ENCODE peak calls at places on chromosomes 5 and 9, in nine cellular contexts. One of them, this sample, is unnamed.

GRCh38 chr5:86878250-86878649 is 260.5 kb downstream of the COX7C start:
- DNase-seq in fibroblast of lung: peak
- DNase-seq in spleen: no peak
- DNase-seq in psoas muscle: no peak
- DNase-seq in PC-9: no peak
- DNase-seq in left ventricle myocardium inferior: no peak
- DNase-seq in GM23338: no peak
- DNase-seq in hepatocyte: no peak
- DNase-seq in K562: no peak
- DNase-seq in this sample: no peak

GRCh38 chr5:55231476-55232193 is 1.8 kb downstream of the CCNO start:
- DNase-seq in fibroblast of lung: peak
- DNase-seq in spleen: no peak
- DNase-seq in psoas muscle: no peak
- DNase-seq in PC-9: peak
- DNase-seq in left ventricle myocardium inferior: no peak
- DNase-seq in GM23338: peak
- DNase-seq in hepatocyte: peak
- DNase-seq in K562: no peak
- DNase-seq in this sample: no peak

GRCh38 chr5:116650544-116650943 is 75.9 kb upstream of the SEMA6A start:
- DNase-seq in fibroblast of lung: no peak
- DNase-seq in spleen: no peak
- DNase-seq in psoas muscle: peak
- DNase-seq in PC-9: no peak
- DNase-seq in left ventricle myocardium inferior: no peak
- DNase-seq in GM23338: no peak
- DNase-seq in hepatocyte: no peak
- DNase-seq in K562: no peak
- DNase-seq in this sample: no peak

GRCh38 chr5:89951876-89952275 is 457.7 kb downstream of the CETN3 start:
- DNase-seq in fibroblast of lung: no peak
- DNase-seq in spleen: no peak
- DNase-seq in psoas muscle: no peak
- DNase-seq in PC-9: no peak
- DNase-seq in left ventricle myocardium inferior: no peak
- DNase-seq in GM23338: no peak
- DNase-seq in hepatocyte: no peak
- DNase-seq in K562: no peak
- DNase-seq in this sample: no peak

GRCh38 chr9:34554211-34555001 is 31.6 kb upstream of the ENHO start:
- DNase-seq in fibroblast of lung: no peak
- DNase-seq in spleen: peak
- DNase-seq in psoas muscle: no peak
- DNase-seq in PC-9: no peak
- DNase-seq in left ventricle myocardium inferior: no peak
- DNase-seq in GM23338: no peak
- DNase-seq in hepatocyte: no peak
- DNase-seq in K562: no peak
- DNase-seq in this sample: no peak

GRCh38 chr5:169694221-169694620 is 57.1 kb downstream of the DOCK2 start:
- DNase-seq in fibroblast of lung: no peak
- DNase-seq in spleen: no peak
- DNase-seq in psoas muscle: no peak
- DNase-seq in PC-9: no peak
- DNase-seq in left ventricle myocardium inferior: no peak
- DNase-seq in GM23338: no peak
- DNase-seq in hepatocyte: no peak
- DNase-seq in K562: no peak
- DNase-seq in this sample: no peak

GRCh38 chr5:130541617-130542221 is 623.3 kb downstream of the HINT1 start:
- DNase-seq in fibroblast of lung: peak
- DNase-seq in spleen: no peak
- DNase-seq in psoas muscle: no peak
- DNase-seq in PC-9: peak
- DNase-seq in left ventricle myocardium inferior: no peak
- DNase-seq in GM23338: no peak
- DNase-seq in hepatocyte: no peak
- DNase-seq in K562: no peak
- DNase-seq in this sample: no peak

GRCh38 chr5:113050606-113051391 is 74.2 kb downstream of the DCP2 start:
- DNase-seq in fibroblast of lung: peak
- DNase-seq in spleen: no peak
- DNase-seq in psoas muscle: no peak
- DNase-seq in PC-9: no peak
- DNase-seq in left ventricle myocardium inferior: no peak
- DNase-seq in GM23338: no peak
- DNase-seq in hepatocyte: no peak
- DNase-seq in K562: no peak
- DNase-seq in this sample: peak

GRCh38 chr5:109868737-109869136 is 179.0 kb downstream of the MAN2A1 start:
- DNase-seq in fibroblast of lung: peak
- DNase-seq in spleen: no peak
- DNase-seq in psoas muscle: no peak
- DNase-seq in PC-9: no peak
- DNase-seq in left ventricle myocardium inferior: no peak
- DNase-seq in GM23338: no peak
- DNase-seq in hepatocyte: no peak
- DNase-seq in K562: no peak
- DNase-seq in this sample: no peak

GRCh38 chr5:134138416-134139376 is 24.2 kb downstream of the TCF7 start:
- DNase-seq in fibroblast of lung: no peak
- DNase-seq in spleen: peak
- DNase-seq in psoas muscle: no peak
- DNase-seq in PC-9: peak
- DNase-seq in left ventricle myocardium inferior: peak
- DNase-seq in GM23338: no peak
- DNase-seq in hepatocyte: no peak
- DNase-seq in K562: no peak
- DNase-seq in this sample: peak

GRCh38 chr5:8429778-8430758 is 561.1 kb downstream of the MTRR start:
- DNase-seq in fibroblast of lung: no peak
- DNase-seq in spleen: no peak
- DNase-seq in psoas muscle: no peak
- DNase-seq in PC-9: peak
- DNase-seq in left ventricle myocardium inferior: no peak
- DNase-seq in GM23338: no peak
- DNase-seq in hepatocyte: no peak
- DNase-seq in K562: no peak
- DNase-seq in this sample: no peak

GRCh38 chr9:116074658-116075057 is 78.9 kb upstream of the PAPPA start:
- DNase-seq in fibroblast of lung: peak
- DNase-seq in spleen: no peak
- DNase-seq in psoas muscle: no peak
- DNase-seq in PC-9: no peak
- DNase-seq in left ventricle myocardium inferior: no peak
- DNase-seq in GM23338: no peak
- DNase-seq in hepatocyte: no peak
- DNase-seq in K562: no peak
- DNase-seq in this sample: no peak

GRCh38 chr9:116075191-116075590 is 78.4 kb upstream of the PAPPA start:
- DNase-seq in fibroblast of lung: peak
- DNase-seq in spleen: no peak
- DNase-seq in psoas muscle: no peak
- DNase-seq in PC-9: no peak
- DNase-seq in left ventricle myocardium inferior: no peak
- DNase-seq in GM23338: no peak
- DNase-seq in hepatocyte: no peak
- DNase-seq in K562: no peak
- DNase-seq in this sample: no peak

GRCh38 chr9:116072046-116072445 is 81.5 kb upstream of the PAPPA start:
- DNase-seq in fibroblast of lung: no peak
- DNase-seq in spleen: no peak
- DNase-seq in psoas muscle: no peak
- DNase-seq in PC-9: no peak
- DNase-seq in left ventricle myocardium inferior: no peak
- DNase-seq in GM23338: no peak
- DNase-seq in hepatocyte: no peak
- DNase-seq in K562: no peak
- DNase-seq in this sample: no peak

GRCh38 chr9:116070256-116070914 is 83.2 kb upstream of the PAPPA start:
- DNase-seq in fibroblast of lung: no peak
- DNase-seq in spleen: no peak
- DNase-seq in psoas muscle: no peak
- DNase-seq in PC-9: no peak
- DNase-seq in left ventricle myocardium inferior: no peak
- DNase-seq in GM23338: no peak
- DNase-seq in hepatocyte: no peak
- DNase-seq in K562: no peak
- DNase-seq in this sample: no peak

GRCh38 chr9:116073826-116074225 is 79.8 kb upstream of the PAPPA start:
- DNase-seq in fibroblast of lung: peak
- DNase-seq in spleen: no peak
- DNase-seq in psoas muscle: no peak
- DNase-seq in PC-9: no peak
- DNase-seq in left ventricle myocardium inferior: no peak
- DNase-seq in GM23338: no peak
- DNase-seq in hepatocyte: no peak
- DNase-seq in K562: no peak
- DNase-seq in this sample: no peak
- H3K27ac ChIP-seq in fibroblast of lung: peak
- H3K27ac ChIP-seq in spleen: no peak
- H3K27ac ChIP-seq in psoas muscle: no peak
- H3K27ac ChIP-seq in PC-9: no peak
- H3K27ac ChIP-seq in left ventricle myocardium inferior: no peak
- H3K27ac ChIP-seq in GM23338: no peak
- H3K27ac ChIP-seq in hepatocyte: no peak
- H3K27ac ChIP-seq in K562: no peak
- H3K27ac ChIP-seq in this sample: no peak

GRCh38 chr9:136614967-136615623 is 47.6 kb upstream of the EGFL7 start:
- DNase-seq in fibroblast of lung: no peak
- DNase-seq in spleen: no peak
- DNase-seq in psoas muscle: no peak
- DNase-seq in PC-9: no peak
- DNase-seq in left ventricle myocardium inferior: peak
- DNase-seq in GM23338: peak
- DNase-seq in hepatocyte: no peak
- DNase-seq in K562: peak
- DNase-seq in this sample: no peak
- TF ChIP-seq CTCF in fibroblast of lung: no peak
- TF ChIP-seq CTCF in spleen: no peak
- TF ChIP-seq CTCF in psoas muscle: no peak
- TF ChIP-seq CTCF in PC-9: no peak
- TF ChIP-seq CTCF in left ventricle myocardium inferior: peak
- TF ChIP-seq CTCF in GM23338: peak
- TF ChIP-seq CTCF in hepatocyte: peak
- TF ChIP-seq CTCF in K562: peak
- TF ChIP-seq CTCF in this sample: no peak

GRCh38 chr5:59041355-59041754 is 458.5 kb downstream of the RAB3C start:
- DNase-seq in fibroblast of lung: no peak
- DNase-seq in spleen: no peak
- DNase-seq in psoas muscle: no peak
- DNase-seq in PC-9: no peak
- DNase-seq in left ventricle myocardium inferior: no peak
- DNase-seq in GM23338: no peak
- DNase-seq in hepatocyte: no peak
- DNase-seq in K562: no peak
- DNase-seq in this sample: no peak
- H3K27ac ChIP-seq in fibroblast of lung: no peak
- H3K27ac ChIP-seq in spleen: no peak
- H3K27ac ChIP-seq in psoas muscle: peak
- H3K27ac ChIP-seq in PC-9: no peak
- H3K27ac ChIP-seq in left ventricle myocardium inferior: peak
- H3K27ac ChIP-seq in GM23338: no peak
- H3K27ac ChIP-seq in hepatocyte: no peak
- H3K27ac ChIP-seq in K562: no peak
- H3K27ac ChIP-seq in this sample: no peak

GRCh38 chr5:120452471-120452870 is 11.6 kb upstream of the PRR16 start:
- DNase-seq in fibroblast of lung: no peak
- DNase-seq in spleen: no peak
- DNase-seq in psoas muscle: no peak
- DNase-seq in PC-9: no peak
- DNase-seq in left ventricle myocardium inferior: no peak
- DNase-seq in GM23338: no peak
- DNase-seq in hepatocyte: no peak
- DNase-seq in K562: no peak
- DNase-seq in this sample: no peak

GRCh38 chr5:120463026-120463770 is 902 bp upstream of the PRR16 start:
- DNase-seq in fibroblast of lung: peak
- DNase-seq in spleen: no peak
- DNase-seq in psoas muscle: no peak
- DNase-seq in PC-9: no peak
- DNase-seq in left ventricle myocardium inferior: no peak
- DNase-seq in GM23338: no peak
- DNase-seq in hepatocyte: no peak
- DNase-seq in K562: no peak
- DNase-seq in this sample: no peak

GRCh38 chr5:120454094-120454798 is 9.9 kb upstream of the PRR16 start:
- DNase-seq in fibroblast of lung: peak
- DNase-seq in spleen: no peak
- DNase-seq in psoas muscle: no peak
- DNase-seq in PC-9: no peak
- DNase-seq in left ventricle myocardium inferior: no peak
- DNase-seq in GM23338: peak
- DNase-seq in hepatocyte: no peak
- DNase-seq in K562: no peak
- DNase-seq in this sample: no peak

DNA sequence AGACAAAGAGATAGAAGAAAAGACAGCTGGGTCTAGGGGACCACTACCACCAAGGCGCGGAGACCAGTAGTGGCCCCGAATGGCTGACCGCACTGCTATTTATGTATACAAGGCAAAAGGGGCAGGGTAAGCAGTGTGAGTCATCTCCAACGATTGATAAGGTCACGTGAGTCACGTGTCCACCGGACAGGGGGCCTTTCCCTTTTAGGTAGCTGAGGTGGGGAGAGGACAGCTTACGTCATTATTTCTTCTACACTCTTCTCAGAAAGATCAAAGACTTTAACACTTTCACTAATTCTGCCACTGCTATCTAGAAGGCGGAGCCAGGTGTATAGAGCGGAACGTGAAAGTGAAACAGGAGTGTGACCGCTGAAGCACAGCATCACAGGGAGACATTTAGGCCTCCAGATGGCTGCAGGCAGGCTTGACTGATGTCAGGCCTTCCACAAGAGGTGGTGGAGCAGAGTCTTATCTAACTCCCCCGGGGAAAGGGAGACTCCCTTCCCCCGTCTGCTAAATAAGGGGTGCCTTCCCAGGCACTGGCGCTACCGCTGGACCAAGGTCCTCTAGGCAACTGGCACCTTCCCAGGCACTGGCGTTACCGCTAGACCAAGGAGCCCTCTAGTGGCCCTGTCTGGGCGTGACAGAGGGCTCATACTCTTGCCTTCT is 6.1 kb upstream of the PRR16 start:
- DNase-seq in fibroblast of lung: peak
- DNase-seq in spleen: peak
- DNase-seq in psoas muscle: peak
- DNase-seq in PC-9: peak
- DNase-seq in left ventricle myocardium inferior: peak
- DNase-seq in GM23338: peak
- DNase-seq in hepatocyte: peak
- DNase-seq in K562: peak
- DNase-seq in this sample: peak
- TF ChIP-seq CTCF in fibroblast of lung: peak
- TF ChIP-seq CTCF in spleen: peak
- TF ChIP-seq CTCF in psoas muscle: peak
- TF ChIP-seq CTCF in PC-9: peak
- TF ChIP-seq CTCF in left ventricle myocardium inferior: peak
- TF ChIP-seq CTCF in GM23338: peak
- TF ChIP-seq CTCF in hepatocyte: peak
- TF ChIP-seq CTCF in K562: peak
- TF ChIP-seq CTCF in this sample: peak

GRCh38 chr5:143401253-143401845 is 2.1 kb downstream of the NR3C1 start:
- DNase-seq in fibroblast of lung: peak
- DNase-seq in spleen: no peak
- DNase-seq in psoas muscle: no peak
- DNase-seq in PC-9: no peak
- DNase-seq in left ventricle myocardium inferior: no peak
- DNase-seq in GM23338: no peak
- DNase-seq in hepatocyte: no peak
- DNase-seq in K562: no peak
- DNase-seq in this sample: no peak
- H3K27ac ChIP-seq in fibroblast of lung: peak
- H3K27ac ChIP-seq in spleen: no peak
- H3K27ac ChIP-seq in psoas muscle: peak
- H3K27ac ChIP-seq in PC-9: no peak
- H3K27ac ChIP-seq in left ventricle myocardium inferior: peak
- H3K27ac ChIP-seq in GM23338: no peak
- H3K27ac ChIP-seq in hepatocyte: no peak
- H3K27ac ChIP-seq in K562: no peak
- H3K27ac ChIP-seq in this sample: no peak

This sample was measured in adrenal gland.